ENCODE peak calls at places on chromosomes 13 and 19, in ten cellular contexts. T is cardiac muscle cell, P is fibroblast of mammary gland, B is AG04449, H is lung, D is tibial artery, L is HCT116, S is heart right ventricle, N is HL-60, M is retinal pigment epithelial cell. K is an unnamed sample.

GRCh38 chr19:632228-633067 is 889 bp downstream of the POLRMT start:
- DNase-seq in T (peak; percentile 60), P (peak; percentile 51), B (no peak), H (no peak), D (no peak), L (no peak), S (no peak), N (peak; percentile 40), M (no peak), K (no peak)

GRCh38 chr13:19864018-19864338 is 529 bp upstream of the ZMYM5 start:
- DNase-seq in T (no peak), P (peak; percentile 77), B (no peak), H (peak; percentile 80), D (peak; percentile 86), L (no peak), S (peak; percentile 74), N (peak; percentile 61), M (no peak), K (no peak)

GRCh38 chr19:38134538-38135149 is 89.4 kb downstream of the DPF1 start:
- DNase-seq in T (peak; percentile 67), P (peak; percentile 59), B (no peak), H (no peak), D (no peak), L (no peak), S (peak; percentile 15), N (no peak), M (no peak), K (no peak)

GRCh38 chr13:96768524-96768923 is 225.8 kb downstream of the OXGR1 start:
- DNase-seq in T (no peak), P (peak; percentile 10), B (no peak), H (no peak), D (no peak), L (no peak), S (no peak), N (no peak), M (no peak), K (no peak)

GRCh38 chr19:33514885-33515485 is 6.6 kb downstream of the PEPD start:
- DNase-seq in T (no peak), P (no peak), B (peak; percentile 9), H (peak; percentile 46), D (no peak), L (no peak), S (no peak), N (no peak), M (no peak), K (no peak)

GRCh38 chr19:13102666-13103584 is at the start of gene LYL1:
- DNase-seq in T (peak; percentile 89), P (no peak), B (no peak), H (peak; percentile 77), D (peak; percentile 86), L (no peak), S (peak; percentile 91), N (peak; percentile 92), M (no peak), K (no peak)

GRCh38 chr13:106580551-106580950 is 12.6 kb upstream of the ARGLU1 start:
- DNase-seq in T (no peak), P (no peak), B (no peak), H (no peak), D (no peak), L (no peak), S (no peak), N (no peak), M (no peak), K (no peak)

GRCh38 chr13:23922005-23922932 is 25.0 kb upstream of the C1QTNF9B start:
- DNase-seq in T (peak; percentile 40), P (no peak), B (no peak), H (peak; percentile 54), D (no peak), L (no peak), S (no peak), N (no peak), M (no peak), K (no peak)

GRCh38 chr13:73898276-73898675 is 235.9 kb downstream of the KLF12 start:
- DNase-seq in T (no peak), P (no peak), B (no peak), H (no peak), D (no peak), L (no peak), S (no peak), N (no peak), M (no peak), K (no peak)

GRCh38 chr13:75636339-75637095 is 387 bp downstream of the LMO7 start:
- DNase-seq in T (peak; percentile 10), P (no peak), B (no peak), H (no peak), D (peak; percentile 69), L (no peak), S (peak; percentile 9), N (peak; percentile 33), M (no peak), K (no peak)

GRCh38 chr13:43303040-43303729 is 279.8 kb downstream of the DNAJC15 start:
- DNase-seq in T (peak; percentile 93), P (peak; percentile 61), B (no peak), H (peak; percentile 34), D (peak; percentile 70), L (no peak), S (peak; percentile 63), N (no peak), M (peak; percentile 40), K (peak; percentile 59)

GRCh38 chr19:38655148-38655824 is 7.8 kb downstream of the ACTN4 start:
- DNase-seq in T (no peak), P (peak; percentile 51), B (no peak), H (no peak), D (no peak), L (no peak), S (no peak), N (no peak), M (no peak), K (no peak)

DNA sequence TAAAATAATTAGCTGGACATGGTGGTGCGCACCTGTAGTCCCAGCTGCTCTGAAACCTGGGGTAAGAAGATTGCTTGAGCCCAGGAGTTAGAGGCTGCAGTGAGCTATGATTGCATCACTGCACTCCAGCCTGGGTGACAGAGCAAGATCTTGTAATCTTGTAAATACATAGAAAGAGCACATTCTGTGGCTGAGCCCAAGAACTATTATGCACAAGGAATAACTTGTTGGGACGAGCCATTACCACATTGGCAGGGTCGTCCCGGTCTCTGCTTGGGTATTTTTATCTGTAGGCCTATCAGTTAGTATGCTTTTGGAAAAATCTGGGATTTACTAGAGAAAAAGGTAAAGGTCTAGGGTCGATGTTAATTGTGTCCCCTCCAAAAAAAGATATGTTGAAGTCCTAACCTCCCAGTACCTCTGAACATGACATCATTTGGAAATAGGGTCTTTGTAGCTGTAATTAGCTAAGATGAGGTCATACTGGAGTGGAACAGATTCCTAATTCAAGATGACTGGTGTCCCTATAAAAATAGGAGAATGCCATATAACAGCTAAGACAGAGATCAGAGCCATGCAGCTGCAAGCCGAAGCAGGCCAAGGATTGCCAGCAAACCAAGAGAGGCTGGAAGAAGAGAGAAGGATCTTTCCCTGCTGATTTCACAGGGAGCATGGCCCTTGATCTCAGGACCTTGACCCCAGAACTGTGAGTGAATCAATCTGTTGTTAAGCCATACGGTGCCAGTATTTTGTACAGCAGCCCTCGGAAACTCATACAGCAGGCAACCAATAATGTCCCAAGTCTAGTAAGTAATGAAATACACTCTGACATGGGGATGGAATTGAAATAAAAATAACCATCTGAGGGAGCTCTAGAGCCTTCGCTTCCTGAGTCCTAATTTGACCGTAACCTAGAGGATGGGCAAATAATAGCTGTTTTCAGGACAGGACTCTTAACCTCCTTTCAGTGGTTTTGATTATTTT is 77.0 kb downstream of the TM9SF2 start:
- DNase-seq in T (no peak), P (peak; percentile 28), B (no peak), H (no peak), D (no peak), L (no peak), S (no peak), N (no peak), M (no peak), K (no peak)
- TF ChIP-seq CTCF in T (peak; percentile 36), P (peak; percentile 36), B (no peak), H (no peak), D (peak; percentile 40), L (peak; percentile 35), S (peak; percentile 16), N (no peak), M (peak; percentile 29), K (peak; percentile 40)

DNA sequence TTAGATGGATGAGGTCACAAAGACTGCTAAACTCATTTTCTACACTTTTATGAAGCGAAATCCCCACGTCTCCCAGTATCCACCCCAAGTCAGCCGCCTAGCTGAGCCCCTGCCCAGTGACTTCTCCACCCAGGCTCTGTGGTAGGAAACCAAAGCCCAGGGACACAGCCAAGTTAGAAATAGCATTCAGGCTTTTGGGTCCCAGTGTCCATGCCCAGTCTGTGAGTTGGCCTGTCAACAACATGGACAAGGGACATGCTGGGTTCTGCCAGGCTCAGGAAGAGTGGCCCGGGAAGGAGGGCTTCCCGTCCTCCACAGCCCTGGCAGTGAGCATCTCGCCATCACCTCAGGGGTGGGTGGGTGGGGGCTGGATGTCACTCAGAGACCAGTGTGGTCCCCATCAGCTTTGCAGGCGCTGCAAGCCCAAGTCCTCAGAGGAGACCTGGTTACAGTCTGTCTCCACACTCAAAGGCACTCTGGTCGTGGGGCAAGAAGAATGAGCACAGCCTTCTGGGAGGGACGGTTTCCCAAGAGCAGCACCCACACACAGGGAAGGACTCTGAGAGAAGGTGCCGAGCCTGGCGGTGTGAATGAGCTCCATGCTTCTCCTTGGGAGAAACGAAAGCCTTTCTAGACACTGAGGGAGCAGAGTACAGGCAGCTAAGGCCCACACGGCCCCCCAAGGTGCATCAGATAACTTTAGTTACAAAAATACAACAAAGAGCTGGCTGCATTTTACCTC is 473.8 kb downstream of the FOXO1 start:
- DNase-seq in T (no peak), P (no peak), B (no peak), H (no peak), D (peak; percentile 80), L (no peak), S (no peak), N (no peak), M (no peak), K (no peak)
- H3K4me3 ChIP-seq in T (no peak overlapping the region), P (no peak overlapping the region), B (no peak overlapping the region), H (no peak overlapping the region), D (no peak overlapping the region), L (no peak overlapping the region), S (no peak overlapping the region), N (no peak overlapping the region), M (no peak overlapping the region), K (no peak overlapping the region)

GRCh38 chr19:5832049-5832448 is 7.5 kb downstream of the FUT6 start:
- DNase-seq in T (no peak), P (no peak), B (no peak), H (no peak), D (no peak), L (no peak), S (no peak), N (no peak), M (no peak), K (no peak)
- TF ChIP-seq CTCF in T (no peak), P (no peak), B (no peak), H (no peak), D (no peak), L (no peak), S (no peak), N (no peak), M (no peak), K (no peak)

GRCh38 chr19:7292352-7292949 is 1.8 kb downstream of the INSR start:
- DNase-seq in T (no peak), P (no peak), B (no peak), H (no peak), D (no peak), L (no peak), S (no peak), N (no peak), M (no peak), K (no peak)
- H3K4me3 ChIP-seq in T (peak overlapping the region; percentile 84), P (no peak overlapping the region), B (peak overlapping the region; percentile 66), H (peak overlapping the region; percentile 36), D (peak overlapping the region; percentile 99), L (peak overlapping the region; percentile 65), S (peak overlapping the region; percentile 97), N (peak overlapping the region; percentile 86), M (peak overlapping the region; percentile 58), K (peak overlapping the region; percentile 75)

K was measured in LNCaP clone FGC.